ENCODE peak calls at places on chromosome 16, in ten cellular contexts. T is NCI-H1436; L is H54; K is mammary epithelial cell; C is stimulated activated CD4-positive, alpha-beta T cell treated with anti-CD3 and anti-CD28 coated beads, TNF-alpha, amount 100 ng/mL, for 1 hour; S is progenitor cell of endocrine pancreas; W is stimulated activated CD8-positive, alpha-beta memory T cell treated with anti-CD3 and anti-CD28 coated beads, Interleukin-12 subunit alpha, Interleukin-12 subunit beta, amount 100 ng/mL, for 4 hours; E is skeletal muscle cell; U is activated CD4-positive, alpha-beta T cell treated with anti-CD3 and anti-CD28 coated beads, Interleukin-2, amount 50 U/mL, for 4 hours; N is endothelial cell. J is an unnamed sample.

GRCh38 chr16:11211977-11212818 is 43.8 kb downstream of the SOCS1 start:
- DNase-seq in L (no peak), T (no peak), W (no peak), U (no peak), E (no peak), K (no peak), C (no peak), S (no peak), N (no peak), J (no peak)

GRCh38 chr16:1612320-1613111 is at the start of gene CRAMP1:
- DNase-seq in C (peak), T (no peak), W (no peak), L (peak), N (peak), S (peak), U (peak), K (peak), E (no peak), J (no peak)

GRCh38 chr16:31427441-31428276 is 501 bp downstream of the COX6A2 start:
- DNase-seq in N (no peak), W (peak), K (no peak), S (no peak), C (peak), E (no peak), T (no peak), U (peak), L (no peak), J (no peak)

GRCh38 chr16:70589998-70590471 is 56.3 kb upstream of the IL34 start:
- DNase-seq in E (peak), C (no peak), K (peak), L (peak), S (no peak), U (no peak), W (no peak), T (no peak), N (no peak), J (no peak)

GRCh38 chr16:49478107-49478506 is 104.5 kb downstream of the C16orf78 start:
- DNase-seq in S (no peak), L (no peak), K (no peak), W (no peak), N (no peak), T (no peak), E (no peak), C (no peak), U (no peak), J (no peak)

GRCh38 chr16:83899272-83899897 is 470 bp downstream of the MLYCD start:
- DNase-seq in K (peak), U (peak), W (peak), T (no peak), S (peak), C (peak), E (no peak), N (peak), L (no peak), J (no peak)

GRCh38 chr16:4327782-4328579 is 12.1 kb downstream of the GLIS2 start:
- DNase-seq in C (peak), E (no peak), T (no peak), K (peak), S (peak), U (peak), W (no peak), N (peak), L (no peak), J (peak)

GRCh38 chr16:66478733-66479511 is 51.8 kb downstream of the BEAN1 start:
- DNase-seq in S (no peak), L (peak), E (no peak), N (peak), U (peak), T (peak), C (peak), W (peak), K (peak), J (no peak)

GRCh38 chr16:64910351-64910750 is 211.5 kb downstream of the CDH11 start:
- DNase-seq in S (no peak), L (no peak), E (peak), T (no peak), N (no peak), W (no peak), U (no peak), C (no peak), K (no peak), J (no peak)

GRCh38 chr16:54287018-54287757 is 601 bp upstream of the IRX3 start:
- DNase-seq in L (no peak), U (no peak), W (no peak), N (peak), T (no peak), C (no peak), E (no peak), K (no peak), S (no peak), J (no peak)

GRCh38 chr16:89187337-89188063 is 12.8 kb downstream of the SLC22A31 start:
- DNase-seq in L (no peak), N (no peak), W (no peak), K (no peak), C (no peak), T (no peak), S (peak), U (no peak), E (no peak), J (no peak)

GRCh38 chr16:9235837-9236236 is 144.4 kb downstream of the HAPSTR1 start:
- DNase-seq in T (no peak), K (no peak), C (no peak), L (no peak), W (no peak), N (no peak), S (no peak), E (no peak), U (no peak), J (no peak)

GRCh38 chr16:17364319-17365210 is 106.2 kb downstream of the XYLT1 start:
- DNase-seq in L (no peak), E (peak), W (no peak), T (no peak), S (no peak), U (peak), K (peak), N (no peak), C (no peak), J (peak)

GRCh38 chr16:17831330-17831729 is 360.6 kb upstream of the XYLT1 start:
- DNase-seq in C (no peak), N (peak), K (no peak), T (no peak), U (no peak), L (no peak), S (no peak), W (no peak), E (peak), J (no peak)

GRCh38 chr16:83917152-83918120 is 18.5 kb downstream of the MLYCD start:
- DNase-seq in E (no peak), N (no peak), S (no peak), K (no peak), U (no peak), L (no peak), C (no peak), T (no peak), W (no peak), J (no peak)

GRCh38 chr16:84144301-84144858 is 597 bp downstream of the HSDL1 start:
- DNase-seq in C (peak), T (no peak), N (peak), E (no peak), S (peak), L (peak), U (peak), K (peak), W (peak), J (no peak)

GRCh38 chr16:68356249-68356918 is 45.6 kb downstream of the PRMT7 start:
- DNase-seq in E (no peak), L (no peak), T (no peak), W (peak), U (peak), K (no peak), S (no peak), C (peak), N (no peak), J (no peak)